ENCODE peak calls at places on chromosomes 1 and 21, in eight cellular contexts. One of them, this sample, is unnamed.

GRCh38 chr1:63794927-63795326 is 21.1 kb downstream of the ROR1 start:
- DNase-seq in activated CD4-positive, alpha-beta T cell treated with anti-CD3 and anti-CD28 coated beads, Interleukin-2, amount 50 U/mL, for 1 hour: no peak
- DNase-seq in transverse colon: no peak
- DNase-seq in G401: no peak
- DNase-seq in Ammon's horn: no peak
- DNase-seq in DMS 273 treated with DMSO at 0.1 percent for 48 hours: no peak
- DNase-seq in A172: peak
- DNase-seq in adrenal gland: no peak
- DNase-seq in this sample: no peak

GRCh38 chr1:47230692-47231313 is 1.2 kb downstream of the TAL1 start:
- DNase-seq in activated CD4-positive, alpha-beta T cell treated with anti-CD3 and anti-CD28 coated beads, Interleukin-2, amount 50 U/mL, for 1 hour: no peak
- DNase-seq in transverse colon: no peak
- DNase-seq in G401: no peak
- DNase-seq in Ammon's horn: no peak
- DNase-seq in DMS 273 treated with DMSO at 0.1 percent for 48 hours: no peak
- DNase-seq in A172: no peak
- DNase-seq in adrenal gland: no peak
- DNase-seq in this sample: no peak

GRCh38 chr1:170125269-170125668 is 20.5 kb upstream of the NTMT2 start:
- DNase-seq in activated CD4-positive, alpha-beta T cell treated with anti-CD3 and anti-CD28 coated beads, Interleukin-2, amount 50 U/mL, for 1 hour: no peak
- DNase-seq in transverse colon: no peak
- DNase-seq in G401: no peak
- DNase-seq in Ammon's horn: no peak
- DNase-seq in DMS 273 treated with DMSO at 0.1 percent for 48 hours: no peak
- DNase-seq in A172: no peak
- DNase-seq in adrenal gland: no peak
- DNase-seq in this sample: no peak

GRCh38 chr21:37435120-37435519 is 68.5 kb downstream of the DYRK1A start:
- DNase-seq in activated CD4-positive, alpha-beta T cell treated with anti-CD3 and anti-CD28 coated beads, Interleukin-2, amount 50 U/mL, for 1 hour: peak
- DNase-seq in transverse colon: no peak
- DNase-seq in G401: peak
- DNase-seq in Ammon's horn: peak
- DNase-seq in DMS 273 treated with DMSO at 0.1 percent for 48 hours: peak
- DNase-seq in A172: peak
- DNase-seq in adrenal gland: peak
- DNase-seq in this sample: no peak

GRCh38 chr1:243726792-243727502 is 123.1 kb downstream of the AKT3 start:
- DNase-seq in activated CD4-positive, alpha-beta T cell treated with anti-CD3 and anti-CD28 coated beads, Interleukin-2, amount 50 U/mL, for 1 hour: no peak
- DNase-seq in transverse colon: no peak
- DNase-seq in G401: no peak
- DNase-seq in Ammon's horn: no peak
- DNase-seq in DMS 273 treated with DMSO at 0.1 percent for 48 hours: no peak
- DNase-seq in A172: no peak
- DNase-seq in adrenal gland: no peak
- DNase-seq in this sample: no peak

GRCh38 chr1:7387053-7387861 is 383.8 kb upstream of the VAMP3 start:
- DNase-seq in activated CD4-positive, alpha-beta T cell treated with anti-CD3 and anti-CD28 coated beads, Interleukin-2, amount 50 U/mL, for 1 hour: no peak
- DNase-seq in transverse colon: no peak
- DNase-seq in G401: no peak
- DNase-seq in Ammon's horn: no peak
- DNase-seq in DMS 273 treated with DMSO at 0.1 percent for 48 hours: no peak
- DNase-seq in A172: no peak
- DNase-seq in adrenal gland: no peak
- DNase-seq in this sample: peak

GRCh38 chr1:214072758-214073157 is 85.0 kb downstream of the PROX1 start:
- DNase-seq in activated CD4-positive, alpha-beta T cell treated with anti-CD3 and anti-CD28 coated beads, Interleukin-2, amount 50 U/mL, for 1 hour: no peak
- DNase-seq in transverse colon: no peak
- DNase-seq in G401: no peak
- DNase-seq in Ammon's horn: no peak
- DNase-seq in DMS 273 treated with DMSO at 0.1 percent for 48 hours: no peak
- DNase-seq in A172: no peak
- DNase-seq in adrenal gland: no peak
- DNase-seq in this sample: no peak

GRCh38 chr1:58720680-58721079 is 20.8 kb upstream of the MYSM1 start:
- DNase-seq in activated CD4-positive, alpha-beta T cell treated with anti-CD3 and anti-CD28 coated beads, Interleukin-2, amount 50 U/mL, for 1 hour: no peak
- DNase-seq in transverse colon: no peak
- DNase-seq in G401: no peak
- DNase-seq in Ammon's horn: no peak
- DNase-seq in DMS 273 treated with DMSO at 0.1 percent for 48 hours: no peak
- DNase-seq in A172: no peak
- DNase-seq in adrenal gland: no peak
- DNase-seq in this sample: no peak

GRCh38 chr1:222325506-222325905 is 222.4 kb downstream of the HHIPL2 start:
- DNase-seq in activated CD4-positive, alpha-beta T cell treated with anti-CD3 and anti-CD28 coated beads, Interleukin-2, amount 50 U/mL, for 1 hour: no peak
- DNase-seq in transverse colon: no peak
- DNase-seq in G401: no peak
- DNase-seq in Ammon's horn: no peak
- DNase-seq in DMS 273 treated with DMSO at 0.1 percent for 48 hours: no peak
- DNase-seq in A172: no peak
- DNase-seq in adrenal gland: no peak
- DNase-seq in this sample: no peak

This sample was measured in stomach.